ENCODE peak calls at places on chromosomes 2 and 18, in eight cellular contexts. N is mammary epithelial cell, B is right cardiac atrium, O is cardiac muscle cell, K is caudate nucleus, D is right atrium auricular region, A is WERI-Rb-1, P is DND-41. S is an unnamed sample.

GRCh38 chr2:112626604-112627059 is 19.1 kb upstream of the SLC20A1 start:
- DNase-seq in N (no peak), B (peak; percentile 64), O (peak; percentile 83), K (peak; percentile 81), D (peak; percentile 70), A (peak; percentile 57), P (peak; percentile 76), S (no peak)

GRCh38 chr2:14944562-14945346 is 312.2 kb downstream of the LRATD1 start:
- DNase-seq in N (peak; percentile 52), B (no peak), O (no peak), K (no peak), D (no peak), A (peak; percentile 76), P (no peak), S (no peak)

GRCh38 chr2:196131384-196131861 is 40.0 kb downstream of the STK17B start:
- DNase-seq in N (peak; percentile 35), B (peak; percentile 22), O (peak; percentile 27), K (no peak), D (no peak), A (peak; percentile 65), P (peak; percentile 72), S (no peak)

GRCh38 chr2:60526623-60527022 is 26.8 kb downstream of the BCL11A start:
- DNase-seq in N (no peak), B (no peak), O (no peak), K (no peak), D (no peak), A (peak; percentile 72), P (no peak), S (no peak)

GRCh38 chr2:23436346-23437099 is 51.5 kb downstream of the KLHL29 start:
- DNase-seq in N (peak; percentile 68), B (no peak), O (no peak), K (no peak), D (no peak), A (peak; percentile 1), P (peak; percentile 69), S (no peak)

GRCh38 chr2:39632871-39633270 is 32.8 kb upstream of the TMEM178A start:
- DNase-seq in N (peak; percentile 81), B (no peak), O (peak; percentile 92), K (no peak), D (no peak), A (no peak), P (no peak), S (peak; percentile 83)

GRCh38 chr2:176537932-176538331 is 268.7 kb downstream of the MTX2 start:
- DNase-seq in N (no peak), B (no peak), O (no peak), K (no peak), D (no peak), A (no peak), P (no peak), S (no peak)

GRCh38 chr2:210954508-210954907 is 398.1 kb downstream of the CPS1 start:
- DNase-seq in N (no peak), B (no peak), O (no peak), K (no peak), D (no peak), A (no peak), P (no peak), S (no peak)

GRCh38 chr2:192208848-192209247 is 14.1 kb upstream of the TMEFF2 start:
- DNase-seq in N (no peak), B (no peak), O (no peak), K (no peak), D (no peak), A (no peak), P (no peak), S (no peak)

GRCh38 chr2:230732914-230733401 is 20.3 kb downstream of the CAB39 start:
- DNase-seq in N (no peak), B (no peak), O (no peak), K (no peak), D (no peak), A (no peak), P (no peak), S (no peak)
- H3K27ac ChIP-seq in N (no peak overlapping the region), B (no peak overlapping the region), O (no peak overlapping the region), K (no peak overlapping the region), D (no peak overlapping the region), A (no peak overlapping the region), P (no peak overlapping the region), S (no peak overlapping the region)

DNA sequence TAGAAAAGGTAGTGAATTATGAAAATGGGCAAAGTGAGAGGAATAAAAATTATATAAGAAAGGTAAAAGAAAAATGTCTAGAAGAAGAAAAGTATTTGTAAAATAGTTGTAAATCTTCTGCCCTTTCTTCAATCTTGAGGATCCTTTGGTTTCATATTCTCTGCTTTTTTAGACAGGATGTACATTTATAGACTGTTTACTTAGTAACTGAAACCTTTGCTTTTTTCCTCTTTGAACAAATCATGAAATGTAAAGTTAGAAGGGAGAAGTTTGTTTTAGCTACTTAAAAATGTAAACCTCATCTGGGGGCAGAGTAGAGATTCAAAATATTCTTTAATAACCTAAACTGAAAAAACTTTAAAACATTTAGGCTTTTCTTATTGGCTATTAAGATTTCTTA is 150.4 kb upstream of the ITGA4 start:
- DNase-seq in N (no peak), B (no peak), O (no peak), K (no peak), D (no peak), A (no peak), P (no peak), S (no peak)
- H3K27ac ChIP-seq in N (no peak overlapping the region), B (no peak overlapping the region), O (no peak overlapping the region), K (no peak overlapping the region), D (no peak overlapping the region), A (no peak overlapping the region), P (peak overlapping the region; percentile 97), S (no peak overlapping the region)

DNA sequence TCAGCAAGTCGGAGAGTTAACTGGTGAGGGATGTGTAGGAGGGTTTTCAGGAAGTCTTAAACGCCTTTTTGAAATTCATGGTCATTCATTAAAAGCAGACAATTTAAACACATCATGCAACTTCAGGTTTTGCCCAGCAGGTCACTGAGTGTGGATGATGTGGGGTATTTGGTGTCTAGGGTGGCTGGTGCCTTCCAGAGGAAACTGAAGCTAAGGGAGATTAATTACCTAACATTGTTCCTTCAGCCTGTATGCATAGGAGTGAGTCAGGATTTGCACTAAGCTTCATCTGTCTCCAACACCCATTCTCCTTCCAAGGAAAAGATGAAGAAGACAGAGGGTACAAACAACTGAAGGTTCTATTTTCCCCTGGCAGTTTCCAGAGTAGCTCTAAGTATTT is 20.8 kb downstream of the SLC14A2 start:
- DNase-seq in N (peak; percentile 35), B (no peak), O (no peak), K (no peak), D (no peak), A (no peak), P (no peak), S (no peak)
- H3K27ac ChIP-seq in N (no peak overlapping the region), B (no peak overlapping the region), O (no peak overlapping the region), K (no peak overlapping the region), D (no peak overlapping the region), A (no peak overlapping the region), P (no peak overlapping the region), S (peak overlapping the region; percentile 14)

GRCh38 chr2:167966937-167967913 is 280.2 kb downstream of the STK39 start:
- DNase-seq in N (no peak), B (no peak), O (no peak), K (no peak), D (no peak), A (no peak), P (no peak), S (no peak)
- H3K27ac ChIP-seq in N (no peak overlapping the region), B (no peak overlapping the region), O (no peak overlapping the region), K (no peak overlapping the region), D (no peak overlapping the region), A (no peak overlapping the region), P (no peak overlapping the region), S (no peak overlapping the region)

DNA sequence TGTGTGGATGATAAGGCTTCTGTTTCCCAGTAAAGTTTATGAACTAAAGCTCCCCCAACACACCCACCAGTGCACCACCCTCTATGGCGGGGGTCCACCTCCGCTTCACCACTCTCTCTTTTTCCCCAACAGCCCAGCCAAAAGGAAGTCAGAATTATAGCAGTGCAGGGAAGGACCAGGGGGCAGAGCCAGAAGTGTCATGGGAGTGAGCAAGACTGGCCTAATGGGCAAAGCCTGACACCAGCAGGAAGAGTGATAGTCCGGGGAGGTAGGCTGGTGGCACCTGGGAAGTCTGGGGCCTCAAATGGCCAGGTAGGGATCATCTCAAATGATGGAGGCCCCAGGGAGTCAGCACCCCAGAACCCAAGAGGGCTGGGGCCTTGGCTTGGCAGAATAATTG is 167.6 kb downstream of the ZFP36L2 start:
- DNase-seq in N (no peak), B (no peak), O (no peak), K (no peak), D (no peak), A (no peak), P (no peak), S (no peak)
- H3K27ac ChIP-seq in N (no peak overlapping the region), B (no peak overlapping the region), O (no peak overlapping the region), K (peak overlapping the region; percentile 77), D (no peak overlapping the region), A (no peak overlapping the region), P (peak overlapping the region; percentile 96), S (no peak overlapping the region)

GRCh38 chr2:212528106-212528856 is 10.3 kb downstream of the ERBB4 start:
- DNase-seq in N (no peak), B (no peak), O (no peak), K (no peak), D (no peak), A (no peak), P (no peak), S (no peak)

GRCh38 chr2:212532087-212532486 is 6.5 kb downstream of the ERBB4 start:
- DNase-seq in N (no peak), B (no peak), O (no peak), K (no peak), D (no peak), A (no peak), P (no peak), S (no peak)

GRCh38 chr2:212531499-212531898 is 7.1 kb downstream of the ERBB4 start:
- DNase-seq in N (no peak), B (no peak), O (no peak), K (no peak), D (no peak), A (no peak), P (no peak), S (no peak)

GRCh38 chr2:212530991-212531390 is 7.6 kb downstream of the ERBB4 start:
- DNase-seq in N (no peak), B (no peak), O (no peak), K (no peak), D (no peak), A (no peak), P (no peak), S (no peak)

GRCh38 chr2:212530373-212530772 is 8.2 kb downstream of the ERBB4 start:
- DNase-seq in N (no peak), B (no peak), O (no peak), K (no peak), D (no peak), A (no peak), P (no peak), S (no peak)
- H3K27ac ChIP-seq in N (no peak overlapping the region), B (peak overlapping the region; percentile 27), O (no peak overlapping the region), K (no peak overlapping the region), D (peak overlapping the region; percentile 17), A (no peak overlapping the region), P (no peak overlapping the region), S (no peak overlapping the region)

DNA sequence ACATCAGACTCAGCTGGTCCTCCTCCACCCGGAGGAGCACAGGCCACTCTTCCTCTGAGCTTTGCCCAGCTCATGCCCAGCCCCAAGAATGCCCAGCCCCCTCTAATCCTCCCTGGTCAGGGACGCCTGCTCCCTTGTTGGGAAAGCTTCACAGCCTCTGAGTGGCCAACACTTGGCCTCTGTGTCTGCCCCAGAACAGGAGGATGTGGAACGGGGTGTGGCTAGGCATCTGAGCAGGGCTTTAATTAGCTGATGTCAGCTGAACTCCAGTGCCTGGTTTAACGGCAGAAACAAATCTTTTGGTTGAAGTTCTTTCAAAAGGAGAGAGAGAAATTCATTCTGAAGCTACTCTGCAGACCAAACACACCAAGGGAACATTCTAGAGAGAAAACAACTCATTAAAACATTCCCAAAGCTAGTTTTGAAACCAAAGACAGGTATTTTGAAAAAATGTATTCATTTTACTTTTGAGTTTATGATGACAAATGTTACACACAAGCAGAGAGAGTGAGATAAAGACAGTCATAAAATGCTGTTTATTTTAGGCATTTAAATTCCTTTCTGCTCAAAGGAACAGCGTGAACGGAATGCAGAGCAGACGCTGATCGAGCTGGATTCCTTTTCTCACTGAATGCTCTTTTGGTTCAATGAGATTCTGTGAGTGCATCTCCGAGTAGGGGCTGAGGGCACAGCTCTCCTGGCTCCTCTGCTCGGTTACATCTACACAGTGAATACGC is 63.8 kb downstream of the RTP5 start:
- DNase-seq in N (no peak), B (no peak), O (peak; percentile 22), K (no peak), D (no peak), A (no peak), P (no peak), S (no peak)
- H3K27ac ChIP-seq in N (no peak overlapping the region), B (no peak overlapping the region), O (no peak overlapping the region), K (peak overlapping the region; percentile 81), D (no peak overlapping the region), A (no peak overlapping the region), P (no peak overlapping the region), S (no peak overlapping the region)